ENCODE peak calls at places on chromosomes 5 and 9, in seven cellular contexts. C is NB4, N is body of pancreas, D is Calu3, G is PC-9, S is choroid plexus epithelial cell, I is natural killer cell. Q is an unnamed sample.

GRCh38 chr9:21931428-21931827 is 62.8 kb downstream of the CDKN2A start:
- DNase-seq in G (no peak), C (no peak), I (no peak), N (no peak), S (no peak), D (no peak), Q (no peak)

GRCh38 chr5:7869474-7870136 is 657 bp downstream of the MTRR start:
- DNase-seq in D (peak; percentile 9), G (no peak), C (peak; percentile 47), N (no peak), I (peak; percentile 27), S (no peak), Q (no peak)

GRCh38 chr5:93348231-93348630 is 232.8 kb downstream of the NR2F1-AS1 start:
- DNase-seq in G (no peak), N (no peak), S (no peak), D (no peak), C (no peak), I (no peak), Q (no peak)

GRCh38 chr5:180589771-180590542 is 1.3 kb downstream of the SCGB3A1 start:
- DNase-seq in G (no peak), S (no peak), I (no peak), D (no peak), C (no peak), N (no peak), Q (no peak)

GRCh38 chr5:57841671-57842375 is 359.2 kb upstream of the ACTBL2 start:
- DNase-seq in C (no peak), I (no peak), G (peak; percentile 98), N (no peak), S (peak; percentile 97), D (peak; percentile 50), Q (no peak)

GRCh38 chr5:174411513-174411819 is 312.9 kb upstream of the MSX2 start:
- DNase-seq in I (no peak), C (no peak), G (no peak), D (no peak), S (no peak), N (no peak), Q (no peak)

GRCh38 chr9:138052635-138053320 is 175.2 kb downstream of the CACNA1B start:
- DNase-seq in C (no peak), D (no peak), G (no peak), I (peak; percentile 11), N (no peak), S (no peak), Q (peak; percentile 19)

GRCh38 chr5:181052928-181053759 is 13.1 kb downstream of the BTNL9 start:
- DNase-seq in N (no peak), S (no peak), G (no peak), C (no peak), I (no peak), D (peak; percentile 35), Q (no peak)

GRCh38 chr5:148387325-148387724 is 3.6 kb downstream of the FBXO38 start:
- DNase-seq in I (no peak), N (no peak), D (no peak), S (peak; percentile 62), G (no peak), C (no peak), Q (no peak)

GRCh38 chr5:168472329-168472728 is 13.9 kb upstream of the RARS1 start:
- DNase-seq in D (peak; percentile 8), C (no peak), S (peak; percentile 97), N (peak; percentile 18), G (peak; percentile 66), I (no peak), Q (no peak)
- TF ChIP-seq CTCF in D (no peak), C (no peak), S (peak; percentile 67), N (no peak), G (no peak), I (no peak), Q (no peak)

GRCh38 chr5:61638476-61638875 is 306.4 kb downstream of the ZSWIM6 start:
- DNase-seq in G (no peak), S (no peak), I (no peak), C (no peak), N (no peak), D (no peak), Q (no peak)

GRCh38 chr5:61640631-61641030 is 308.6 kb downstream of the ZSWIM6 start:
- DNase-seq in S (no peak), G (no peak), I (no peak), N (no peak), C (no peak), D (no peak), Q (no peak)

GRCh38 chr5:61637566-61637965 is 305.5 kb downstream of the ZSWIM6 start:
- DNase-seq in I (no peak), D (no peak), C (no peak), N (no peak), G (no peak), S (no peak), Q (no peak)

GRCh38 chr5:61641748-61642565 is 309.9 kb downstream of the ZSWIM6 start:
- DNase-seq in G (no peak), D (no peak), S (peak; percentile 41), N (no peak), C (no peak), I (no peak), Q (no peak)
- TF ChIP-seq CTCF in G (no peak), D (peak; percentile 14), S (peak; percentile 52), N (no peak), C (no peak), I (no peak), Q (no peak)

GRCh38 chr5:162603399-162603798 is 535.8 kb downstream of the GABRG2 start:
- DNase-seq in D (no peak), C (no peak), N (no peak), G (no peak), I (no peak), S (no peak), Q (no peak)

GRCh38 chr5:162607879-162608278 is 540.3 kb downstream of the GABRG2 start:
- DNase-seq in C (no peak), S (no peak), I (no peak), G (no peak), D (no peak), N (no peak), Q (no peak)
- TF ChIP-seq CTCF in C (no peak), S (no peak), I (no peak), G (peak; percentile 67), D (no peak), N (no peak), Q (no peak)

GRCh38 chr5:36040651-36041536 is 25.8 kb downstream of the UGT3A2 start:
- DNase-seq in C (no peak), D (no peak), N (no peak), G (no peak), I (no peak), S (no peak), Q (no peak)

GRCh38 chr5:36045895-36046294 is 20.8 kb downstream of the UGT3A2 start:
- DNase-seq in D (no peak), N (no peak), C (no peak), I (no peak), G (no peak), S (no peak), Q (no peak)

GRCh38 chr5:36035696-36036095 is 31.0 kb downstream of the UGT3A2 start:
- DNase-seq in C (no peak), N (no peak), G (no peak), I (no peak), S (no peak), D (no peak), Q (no peak)

GRCh38 chr5:36041537-36041845 is 25.2 kb downstream of the UGT3A2 start:
- DNase-seq in G (no peak), S (no peak), D (peak; percentile 7), I (no peak), N (no peak), C (no peak), Q (no peak)
- TF ChIP-seq CTCF in G (no peak), S (no peak), D (no peak), I (no peak), N (no peak), C (no peak), Q (no peak)

DNA sequence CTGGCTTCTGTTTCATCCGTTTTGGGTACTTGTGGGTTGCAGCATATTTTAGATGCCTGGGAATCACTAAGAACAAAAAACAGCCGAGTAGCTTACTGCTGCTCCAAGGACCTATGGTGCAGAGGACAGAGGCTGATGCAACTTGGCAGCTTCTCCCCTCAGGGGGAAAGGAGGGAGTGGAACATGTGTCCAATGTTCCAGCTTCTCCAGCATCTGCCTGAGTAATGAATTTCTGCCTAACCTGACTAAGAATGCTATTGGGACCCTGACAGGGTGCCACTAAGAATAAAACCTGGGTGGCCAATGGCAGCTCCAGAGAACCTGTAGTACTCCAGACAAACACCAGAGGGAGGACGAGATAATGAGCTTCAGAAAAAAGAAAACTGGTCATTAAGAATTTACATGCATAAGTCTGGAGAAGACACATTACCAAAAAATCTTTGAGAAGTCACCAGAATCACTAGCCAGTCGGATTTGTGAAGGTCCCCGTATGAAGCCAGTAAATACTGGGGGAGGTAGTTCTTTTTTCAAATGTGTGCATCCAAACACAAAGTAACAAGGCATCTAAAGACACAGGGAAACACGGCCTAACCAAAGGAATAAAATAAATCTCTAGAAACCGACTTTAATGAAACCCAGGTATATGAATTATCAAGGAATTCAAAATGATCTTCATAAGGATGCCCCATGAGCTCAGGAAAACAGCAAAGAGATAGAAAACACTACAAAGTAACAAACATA is 293.5 kb downstream of the HINT1 start:
- DNase-seq in S (peak; percentile 53), N (peak; percentile 30), G (no peak), D (peak; percentile 62), I (peak; percentile 18), C (peak; percentile 35), Q (no peak)
- TF ChIP-seq CTCF in S (peak; percentile 75), N (peak; percentile 66), G (peak; percentile 81), D (peak; percentile 80), I (peak; percentile 70), C (peak; percentile 51), Q (peak; percentile 85)

Q was measured in CD14-positive monocyte.